ENCODE peak calls at places on chromosomes 7 and 10, in six cellular contexts. O is HCT116, H is neural progenitor cell, P is mammary epithelial cell, Y is MM.1S, N is PC-3. Z is an unnamed sample.

GRCh38 chr7:100545636-100546128 is 6.7 kb downstream of the AGFG2 start:
- DNase-seq in O (peak), H (peak), P (peak), Y (no peak), N (peak), Z (no peak)

GRCh38 chr10:101536800-101537199 is 51.3 kb downstream of the POLL start:
- DNase-seq in O (peak), H (peak), P (peak), Y (peak), N (peak), Z (no peak)

GRCh38 chr10:22491480-22491879 is 146.2 kb downstream of the SPAG6 start:
- DNase-seq in O (no peak), H (no peak), P (no peak), Y (no peak), N (no peak), Z (no peak)

GRCh38 chr10:102919237-102919959 is 1.3 kb downstream of the CNNM2 start:
- DNase-seq in O (no peak), H (peak), P (no peak), Y (no peak), N (no peak), Z (no peak)

GRCh38 chr7:127809285-127809702 is 157.3 kb downstream of the SND1 start:
- DNase-seq in O (no peak), H (peak), P (peak), Y (no peak), N (peak), Z (no peak)

GRCh38 chr10:100531761-100532160 is 2.1 kb upstream of the NDUFB8 start:
- DNase-seq in O (no peak), H (no peak), P (no peak), Y (peak), N (no peak), Z (no peak)

GRCh38 chr10:13001041-13001886 is at the start of gene CCDC3:
- DNase-seq in O (no peak), H (peak), P (no peak), Y (no peak), N (no peak), Z (no peak)

GRCh38 chr7:64515330-64515729 is 47.5 kb downstream of the ZNF680 start:
- DNase-seq in O (no peak), H (no peak), P (peak), Y (no peak), N (peak), Z (no peak)

GRCh38 chr10:10434312-10434711 is 583.4 kb upstream of the CELF2 start:
- DNase-seq in O (no peak), H (no peak), P (no peak), Y (no peak), N (no peak), Z (no peak)

GRCh38 chr10:70714961-70715360 is 42.7 kb downstream of the ADAMTS14 start:
- DNase-seq in O (no peak), H (no peak), P (no peak), Y (no peak), N (no peak), Z (no peak)

GRCh38 chr7:119935418-119936025 is 337.5 kb upstream of the KCND2 start:
- DNase-seq in O (peak), H (peak), P (peak), Y (peak), N (peak), Z (peak)

GRCh38 chr7:118245267-118246040 is 20.9 kb downstream of the ANKRD7 start:
- DNase-seq in O (no peak), H (peak), P (no peak), Y (no peak), N (no peak), Z (no peak)

GRCh38 chr10:96401036-96401435 is 42.2 kb upstream of the OPALIN start:
- DNase-seq in O (no peak), H (peak), P (no peak), Y (no peak), N (no peak), Z (no peak)
- TF ChIP-seq EZH2 in O (no peak), H (no peak), P (no peak), Y (no peak), N (no peak), Z (no peak)

GRCh38 chr10:98659951-98660350 is 213.2 kb upstream of the HPS1 start:
- DNase-seq in O (no peak), H (no peak), P (no peak), Y (no peak), N (no peak), Z (no peak)
- H3K9ac ChIP-seq in O (no peak), H (no peak), P (no peak), Y (no peak), N (no peak), Z (no peak)

GRCh38 chr7:98531717-98532116 is 85.4 kb upstream of the NPTX2 start:
- DNase-seq in O (no peak), H (no peak), P (no peak), Y (no peak), N (no peak), Z (no peak)
- TF ChIP-seq EZH2 in O (no peak), H (no peak), P (no peak), Y (no peak), N (no peak), Z (no peak)

GRCh38 chr7:43112941-43113621 is 634 bp downstream of the HECW1 start:
- DNase-seq in O (no peak), H (peak), P (peak), Y (no peak), N (peak), Z (no peak)
- H3K9ac ChIP-seq in O (no peak), H (no peak), P (no peak), Y (peak), N (no peak), Z (no peak)

GRCh38 chr7:90320014-90320413 is 1.1 kb downstream of the FAM237B start:
- DNase-seq in O (no peak), H (no peak), P (no peak), Y (no peak), N (no peak), Z (no peak)

GRCh38 chr7:90320418-90320800 is 695 bp downstream of the FAM237B start:
- DNase-seq in O (no peak), H (no peak), P (no peak), Y (no peak), N (no peak), Z (no peak)

GRCh38 chr7:90326500-90326899 is 5.4 kb upstream of the FAM237B start:
- DNase-seq in O (no peak), H (no peak), P (no peak), Y (no peak), N (no peak), Z (no peak)

GRCh38 chr7:90322837-90323236 is 1.7 kb upstream of the FAM237B start:
- DNase-seq in O (no peak), H (no peak), P (no peak), Y (no peak), N (no peak), Z (no peak)

DNA sequence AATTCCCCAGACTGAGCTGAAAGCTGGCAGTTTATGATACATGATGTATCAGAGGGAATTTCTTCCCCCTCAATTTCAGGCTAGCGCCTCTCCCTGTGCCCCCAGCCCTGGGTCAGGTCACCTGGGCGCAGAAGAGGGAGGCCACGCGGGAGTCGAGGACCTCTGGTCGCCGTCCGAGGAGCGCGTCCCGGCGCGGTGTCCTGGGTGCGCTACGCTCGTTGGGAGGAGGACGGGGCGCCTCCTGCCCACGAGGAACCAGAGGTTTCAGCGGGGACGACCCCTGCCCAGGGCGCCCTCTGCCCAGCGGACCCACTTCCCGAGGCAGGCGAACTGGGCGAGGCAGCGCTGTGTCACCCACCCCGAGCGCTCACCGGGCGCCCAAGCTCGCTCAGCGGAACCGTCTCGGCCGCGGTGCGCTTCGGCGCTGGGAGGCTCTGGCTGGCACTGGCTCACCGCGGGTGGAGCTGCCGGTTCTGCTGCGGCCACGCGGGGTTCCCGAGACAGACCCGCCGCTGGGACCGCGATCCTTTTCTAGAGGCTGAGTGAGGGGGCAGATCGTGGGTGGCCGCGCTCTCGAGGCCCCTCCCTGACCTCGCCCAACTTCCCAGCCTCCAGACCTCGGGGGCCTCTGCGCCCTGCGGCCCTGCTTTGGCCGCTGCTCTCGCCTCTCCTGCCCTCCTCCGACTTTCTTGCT is at the start of gene FAM237B:
- DNase-seq in O (no peak), H (peak), P (peak), Y (no peak), N (no peak), Z (no peak)
- TF ChIP-seq EZH2 in O (no peak), H (peak), P (peak), Y (no peak), N (no peak), Z (no peak)

DNA sequence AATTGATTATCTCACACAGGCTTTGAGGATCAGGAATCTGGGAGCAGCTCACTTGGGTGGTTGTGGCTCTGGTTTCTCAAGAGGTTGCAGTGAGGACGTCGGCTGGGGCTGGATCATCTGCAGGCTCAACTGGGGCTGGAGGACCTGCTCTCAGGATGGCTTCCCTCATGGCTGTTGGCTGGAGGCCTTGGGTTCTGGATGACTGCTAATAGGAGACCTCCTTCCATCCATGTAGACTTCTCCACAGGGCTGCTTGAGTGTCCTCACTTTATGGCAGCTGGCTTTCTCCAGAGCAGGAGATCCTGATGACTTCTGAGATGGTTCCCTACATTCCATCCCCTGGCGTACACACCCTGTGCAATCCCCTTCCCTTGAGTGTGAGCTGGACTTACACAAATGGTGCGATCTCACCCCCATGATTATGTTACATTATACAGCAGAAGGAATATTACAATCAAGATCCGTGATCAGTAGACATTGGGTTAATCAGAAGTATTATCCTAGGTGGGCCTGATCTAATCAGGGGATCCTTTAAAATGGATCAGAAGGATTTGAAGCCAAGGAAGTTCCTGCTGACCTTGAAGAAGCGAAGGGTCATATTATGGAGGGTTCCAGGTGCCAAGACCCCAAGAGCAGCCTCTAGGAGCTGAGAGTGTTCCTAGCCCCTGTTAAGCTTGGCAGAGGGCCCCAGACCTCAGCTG is 122.2 kb downstream of the CXCL12 start:
- DNase-seq in O (no peak), H (no peak), P (no peak), Y (no peak), N (no peak), Z (no peak)
- H3K9ac ChIP-seq in O (no peak), H (no peak), P (no peak), Y (no peak), N (no peak), Z (no peak)

DNA sequence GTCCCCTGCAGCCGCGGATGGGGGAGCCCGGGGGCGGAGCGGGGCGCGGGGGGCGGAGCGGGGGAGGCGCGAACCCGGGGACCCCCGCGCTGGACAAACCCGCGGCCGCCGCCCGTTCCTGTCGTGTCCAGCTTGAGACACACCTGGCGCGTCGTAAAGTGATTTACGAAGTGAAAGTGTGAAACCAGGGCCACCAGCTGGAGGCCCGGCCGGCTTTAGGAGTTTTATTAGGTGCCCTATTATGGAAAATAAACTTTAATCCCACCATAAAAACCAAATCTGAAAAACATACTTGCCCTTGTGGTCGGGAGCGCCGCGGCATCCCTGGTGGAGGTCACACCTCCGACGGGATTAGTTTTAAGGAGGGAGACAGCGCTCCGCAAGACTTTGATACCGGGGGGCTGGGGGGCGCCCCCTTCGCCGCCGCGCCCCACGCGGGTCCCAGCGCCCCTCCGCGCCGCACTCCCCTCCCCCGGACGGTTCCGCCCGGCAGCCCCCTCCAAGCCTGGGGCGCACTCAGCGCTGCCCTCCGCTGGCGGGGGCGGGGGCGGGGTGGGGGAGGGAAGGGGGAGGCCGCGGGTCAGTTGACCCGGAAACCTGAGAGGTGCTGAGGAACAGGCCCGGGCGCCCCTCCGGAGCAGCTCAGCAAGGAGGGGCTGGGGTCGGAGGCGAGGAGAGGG is 10.3 kb downstream of the MNX1 start:
- DNase-seq in O (no peak), H (peak), P (no peak), Y (peak), N (no peak), Z (no peak)
- TF ChIP-seq EZH2 in O (no peak), H (peak), P (no peak), Y (no peak), N (no peak), Z (no peak)

Z was measured in SK-N-MC.